ENCODE peak calls at places on chromosomes 5 and 9, in five cellular contexts. W is left ventricle myocardium inferior, E is brain microvascular endothelial cell, P is BJ, A is IMR-90. J is an unnamed sample.
A peak's percentile ranks its signal among the peaks of the same experiment; 100 is the strongest.

GRCh38 chr5:150562832-150563231 is 54.9 kb downstream of the NDST1 start:
- DNase-seq in A (peak; percentile 59), E (peak; percentile 64), W (no peak), P (no peak), J (no peak)

GRCh38 chr5:69225859-69226258 is 8.8 kb upstream of the CDK7 start:
- DNase-seq in E (no peak), A (no peak), P (no peak), W (no peak), J (no peak)

GRCh38 chr9:126148994-126149393 is 177.6 kb upstream of the MVB12B start:
- DNase-seq in A (no peak), E (no peak), P (no peak), W (no peak), J (peak; percentile 25)

GRCh38 chr9:134408389-134408788 is 82.1 kb downstream of the RXRA start:
- DNase-seq in W (no peak), E (no peak), A (no peak), P (no peak), J (no peak)

GRCh38 chr5:133241179-133241728 is 189.4 kb downstream of the HSPA4 start:
- DNase-seq in A (no peak), P (no peak), W (no peak), E (no peak), J (no peak)

GRCh38 chr5:168334161-168335094 is 43.0 kb downstream of the WWC1 start:
- DNase-seq in A (peak; percentile 89), W (no peak), P (peak; percentile 60), E (peak; percentile 47), J (no peak)

GRCh38 chr5:163569284-163569683 is 63.9 kb downstream of the MAT2B start:
- DNase-seq in A (peak; percentile 73), E (no peak), P (no peak), W (no peak), J (no peak)

GRCh38 chr5:31449175-31449574 is 82.7 kb downstream of the DROSHA start:
- DNase-seq in W (no peak), A (peak; percentile 61), P (peak; percentile 32), E (peak; percentile 7), J (no peak)

GRCh38 chr5:151082976-151083651 is 2.3 kb upstream of the TNIP1 start:
- DNase-seq in W (no peak), P (no peak), E (no peak), A (peak; percentile 36), J (no peak)

GRCh38 chr5:160173-160510 is 31.2 kb upstream of the LRRC14B start:
- DNase-seq in P (no peak), E (peak; percentile 83), A (peak; percentile 65), W (no peak), J (peak; percentile 63)

GRCh38 chr5:60841361-60841760 is 2.7 kb downstream of the ELOVL7 start:
- DNase-seq in W (no peak), E (no peak), P (no peak), A (no peak), J (no peak)

GRCh38 chr9:137299938-137300337 is 2.1 kb downstream of the NRARP start:
- DNase-seq in A (no peak), W (peak; percentile 23), E (no peak), P (no peak), J (no peak)

GRCh38 chr5:147509041-147509709 is 693 bp downstream of the DPYSL3 start:
- DNase-seq in P (no peak), A (peak; percentile 16), W (peak; percentile 26), E (no peak), J (peak; percentile 90)

GRCh38 chr5:92760550-92760949 is 820.5 kb downstream of the NR2F1-AS1 start:
- DNase-seq in W (no peak), A (no peak), P (no peak), E (no peak), J (no peak)

GRCh38 chr9:25864509-25864908 is 186.3 kb upstream of the TUSC1 start:
- DNase-seq in W (no peak), A (no peak), E (no peak), P (no peak), J (no peak)

GRCh38 chr5:1068204-1068894 is 43.5 kb downstream of the SLC12A7 start:
- DNase-seq in E (no peak), P (no peak), A (no peak), W (peak; percentile 71), J (no peak)

GRCh38 chr9:137302176-137303030 is at the start of gene NRARP:
- DNase-seq in W (peak; percentile 91), P (no peak), A (peak; percentile 64), E (peak; percentile 67), J (no peak)

DNA sequence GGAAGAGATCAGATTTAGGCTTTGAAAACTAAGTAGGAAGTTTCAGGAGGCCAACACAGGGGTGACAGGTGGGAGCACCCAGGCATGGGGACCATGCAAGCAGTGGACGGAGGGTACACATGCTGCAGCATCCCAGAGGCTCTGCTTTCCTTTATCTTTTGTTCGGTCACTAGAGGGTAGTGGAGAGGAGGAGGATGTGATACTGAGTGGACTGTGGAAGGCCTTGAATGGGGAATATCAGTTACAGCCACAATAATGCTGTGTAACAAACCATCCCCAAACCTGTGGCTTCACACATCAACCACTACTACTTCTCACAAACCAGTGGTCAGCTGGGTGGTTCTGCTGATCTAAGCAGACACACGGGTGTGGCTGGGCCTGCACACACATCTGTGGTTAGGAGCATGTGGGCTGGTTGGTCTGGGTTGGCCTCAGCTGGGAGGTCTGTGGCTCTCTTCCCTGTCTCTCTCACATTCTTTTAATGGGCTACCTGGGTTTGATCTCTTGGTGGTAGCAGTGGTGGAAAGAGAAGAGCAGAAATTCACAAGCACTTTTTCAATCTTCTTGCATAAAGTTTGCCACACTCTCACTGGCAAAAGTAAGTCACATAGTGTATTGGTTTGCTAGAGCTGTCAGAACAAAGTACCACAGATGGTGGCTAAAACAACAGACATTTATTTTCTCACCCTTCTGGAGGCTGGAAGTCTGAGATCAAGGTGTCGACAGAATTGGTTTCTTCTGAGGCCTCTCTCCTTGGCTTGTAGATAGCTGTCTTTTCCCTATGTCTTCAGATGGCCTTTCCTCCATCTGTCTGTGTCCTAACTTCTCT is 238.7 kb downstream of the AGTPBP1 start:
- DNase-seq in A (no peak), E (no peak), W (no peak), P (no peak), J (no peak)
- TF ChIP-seq CTCF in A (no peak), E (peak; percentile 11), W (no peak), P (no peak), J (peak; percentile 15)

GRCh38 chr5:104367978-104368377 is 805.4 kb upstream of the NUDT12 start:
- DNase-seq in P (no peak), E (no peak), A (no peak), W (no peak), J (no peak)

GRCh38 chr5:104361932-104362331 is 799.3 kb upstream of the NUDT12 start:
- DNase-seq in A (no peak), E (no peak), P (no peak), W (no peak), J (no peak)

DNA sequence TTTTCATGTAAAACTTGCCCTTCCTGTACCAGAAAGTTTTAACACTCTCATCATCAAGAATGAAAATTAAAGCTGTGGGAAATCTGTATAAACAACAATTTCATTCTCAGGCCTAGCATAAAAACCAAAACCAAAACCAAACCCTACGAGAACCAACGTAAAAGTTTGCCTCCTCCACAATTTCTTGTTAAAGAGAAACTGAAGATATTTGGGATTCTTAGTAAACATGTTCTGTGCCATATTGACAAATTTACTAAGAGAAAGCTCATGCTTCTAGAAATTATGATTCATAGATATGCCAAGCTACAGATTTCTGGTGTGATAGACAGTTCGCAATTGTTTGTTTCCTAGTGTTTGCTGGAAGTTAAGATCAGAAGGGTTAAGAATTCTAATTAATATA is 801.0 kb upstream of the NUDT12 start:
- DNase-seq in A (no peak), E (no peak), P (no peak), W (no peak), J (no peak)
- TF ChIP-seq CTCF in A (no peak), E (no peak), P (no peak), W (no peak), J (no peak)

DNA sequence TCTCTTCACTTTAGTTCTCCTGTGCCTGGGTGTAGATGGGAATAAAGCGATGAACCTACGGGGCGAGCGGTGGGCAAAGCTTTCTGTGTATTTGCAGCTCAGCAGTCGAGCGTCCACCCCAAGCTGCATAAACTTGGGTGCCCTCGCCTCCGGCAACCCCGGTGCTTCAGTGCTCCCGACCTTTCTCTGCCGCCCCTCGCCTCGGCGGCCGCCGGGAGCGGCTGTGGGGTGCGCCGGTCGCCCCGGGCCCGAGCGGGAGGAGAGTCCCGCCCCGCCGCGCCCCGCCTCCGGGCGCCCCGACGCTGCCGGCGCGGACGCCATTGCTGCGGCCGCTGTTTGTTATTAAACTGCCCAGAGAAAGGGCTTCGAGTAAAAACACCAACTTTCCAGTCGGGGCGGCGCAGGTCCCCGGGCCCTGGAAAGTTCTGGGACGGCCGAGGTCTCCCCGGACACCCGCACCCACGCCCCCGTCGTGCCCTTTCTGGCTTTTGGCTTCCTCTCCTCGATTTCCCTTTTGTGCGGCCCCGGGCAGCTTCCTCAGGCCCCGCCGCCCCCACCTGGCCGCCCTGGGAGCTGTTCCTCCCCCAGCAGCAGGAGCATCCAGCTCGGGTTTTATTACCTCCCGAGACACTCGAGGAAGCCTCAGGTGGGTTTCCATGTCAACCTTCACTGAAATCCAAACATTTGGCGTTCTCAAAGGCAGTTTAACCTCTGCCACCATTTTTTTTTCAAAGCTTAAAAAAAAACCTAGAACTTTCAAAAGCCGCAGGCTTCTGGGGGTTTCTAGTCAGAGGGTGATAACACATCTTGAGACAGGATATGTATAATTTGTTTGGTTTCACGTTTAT is 334.3 kb downstream of the CWC27 start:
- DNase-seq in W (peak; percentile 74), P (no peak), E (no peak), A (peak; percentile 15), J (no peak)
- TF ChIP-seq CTCF in W (peak; percentile 62), P (peak; percentile 32), E (peak; percentile 42), A (no peak), J (no peak)

DNA sequence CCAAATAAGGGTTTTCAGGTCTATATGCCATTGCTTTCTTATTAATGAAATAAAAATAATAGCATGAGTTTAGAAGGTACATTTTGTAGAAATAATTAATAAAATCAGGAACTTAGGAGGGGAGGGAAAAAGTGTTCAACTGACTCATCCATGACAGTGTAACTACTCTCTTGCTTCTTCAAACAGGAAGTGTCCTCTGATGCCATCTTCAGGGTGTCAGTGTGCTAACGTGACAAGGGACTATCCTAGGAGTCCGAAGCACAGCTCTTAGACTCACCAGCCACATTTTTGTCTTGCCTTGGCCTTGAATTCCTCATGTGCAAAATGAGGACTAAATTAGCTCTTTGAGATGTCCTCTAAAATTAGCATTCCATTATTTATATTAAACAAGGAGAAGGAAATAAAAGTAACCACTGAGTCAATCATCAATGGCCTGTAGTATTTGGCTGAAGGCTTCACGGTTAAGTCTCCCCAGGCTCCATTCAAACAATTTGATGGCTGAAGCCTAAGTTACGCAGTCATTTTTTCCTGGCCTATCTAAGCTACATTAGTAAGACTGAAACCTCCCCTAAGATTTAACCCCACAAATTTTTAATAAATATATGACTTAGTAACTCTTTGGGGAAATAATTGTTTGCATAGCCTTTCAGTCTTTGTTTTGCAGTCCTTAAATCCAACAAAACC is 151.1 kb downstream of the ARL15 start:
- DNase-seq in W (no peak), A (peak; percentile 69), P (no peak), E (peak; percentile 32), J (no peak)
- TF ChIP-seq CTCF in W (no peak), A (no peak), P (no peak), E (peak; percentile 16), J (peak; percentile 51)

DNA sequence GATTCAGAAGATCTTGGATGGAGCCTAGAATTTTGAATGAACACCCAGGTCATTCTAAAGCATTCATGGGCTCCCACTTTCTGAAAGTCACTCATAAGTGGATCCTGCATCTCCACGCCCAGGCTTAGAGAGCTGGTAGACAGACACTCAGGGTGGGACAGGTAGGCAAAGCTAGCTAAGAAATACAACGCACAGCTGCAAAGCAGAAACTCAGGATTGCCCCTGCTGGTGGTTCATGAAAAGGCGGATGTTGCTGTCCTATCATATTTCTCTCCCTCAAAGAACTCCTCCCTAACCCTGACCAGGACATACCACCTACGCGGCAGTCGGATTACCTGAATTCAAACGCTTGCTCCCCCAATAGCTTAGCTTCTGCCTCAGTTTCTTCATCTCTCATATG is 226.5 kb downstream of the GLIS3 start:
- DNase-seq in E (no peak), P (no peak), A (no peak), W (no peak), J (no peak)
- TF ChIP-seq CTCF in E (peak; percentile 60), P (peak; percentile 32), A (peak; percentile 9), W (no peak), J (peak; percentile 62)

J was measured in chondrocyte.